ENCODE peak calls at places on chromosomes 13 and 19, in seven cellular contexts. W is GM23338, G is A549, D is HepG2, E is HCT116, B is GM12878, F is Panc1. R is an unnamed sample.

GRCh38 chr13:97119899-97120745 is 102.0 kb upstream of the MBNL2 start:
- DNase-seq in B (no peak), G (no peak), W (no peak), D (no peak), E (no peak), F (no peak), R (no peak)

GRCh38 chr19:1945899-1946298 is 4.9 kb downstream of the CSNK1G2 start:
- DNase-seq in D (peak), G (peak), E (no peak), F (no peak), W (peak), B (no peak), R (peak)

GRCh38 chr13:59914556-59914955 is 249.2 kb downstream of the DIAPH3 start:
- DNase-seq in D (no peak), G (peak), E (no peak), W (no peak), B (no peak), F (no peak), R (no peak)

GRCh38 chr13:94335786-94336357 is 143.6 kb downstream of the DCT start:
- DNase-seq in D (no peak), E (no peak), W (no peak), F (no peak), G (no peak), B (no peak), R (no peak)

GRCh38 chr13:66644855-66645460 is 585.2 kb downstream of the PCDH9 start:
- DNase-seq in D (no peak), B (no peak), E (no peak), F (no peak), W (no peak), G (no peak), R (no peak)

GRCh38 chr13:20703785-20704458 is 423 bp downstream of the IL17D start:
- DNase-seq in G (peak), E (peak), F (no peak), W (peak), D (peak), B (peak), R (peak)

GRCh38 chr13:33119886-33120543 is 103.8 kb downstream of the KL start:
- DNase-seq in W (no peak), G (peak), B (no peak), F (no peak), E (peak), D (no peak), R (no peak)

GRCh38 chr19:15417699-15418098 is 1.1 kb downstream of the AKAP8L start:
- DNase-seq in B (no peak), D (no peak), F (no peak), E (no peak), G (no peak), W (no peak), R (no peak)

GRCh38 chr13:90872491-90873025 is 474.9 kb upstream of the MIR17HG start:
- DNase-seq in D (no peak), E (no peak), G (no peak), W (peak), F (no peak), B (no peak), R (no peak)

GRCh38 chr13:23583491-23583890 is 13.3 kb downstream of the TNFRSF19 start:
- DNase-seq in G (no peak), W (no peak), D (no peak), E (no peak), F (no peak), B (no peak), R (no peak)

GRCh38 chr13:97242755-97243497 is 20.8 kb downstream of the MBNL2 start:
- DNase-seq in F (no peak), D (no peak), W (no peak), E (no peak), B (no peak), G (no peak), R (no peak)

GRCh38 chr19:52070496-52070895 is 21.9 kb upstream of the ZNF432 start:
- DNase-seq in E (no peak), W (no peak), B (no peak), F (no peak), D (no peak), G (no peak), R (no peak)

GRCh38 chr13:95660981-95661581 is 15.9 kb upstream of the DNAJC3 start:
- DNase-seq in F (no peak), W (peak), E (peak), G (peak), D (peak), B (no peak), R (no peak)

GRCh38 chr13:33271759-33272158 is 13.8 kb downstream of the STARD13 start:
- DNase-seq in D (no peak), W (no peak), F (no peak), G (no peak), E (no peak), B (no peak), R (no peak)

GRCh38 chr19:789473-790052 is 7.7 kb upstream of the PTBP1 start:
- DNase-seq in W (peak), D (peak), G (no peak), E (no peak), B (no peak), F (no peak), R (no peak)

GRCh38 chr13:101053694-101054093 is 362.6 kb downstream of the NALCN start:
- DNase-seq in W (no peak), G (no peak), B (no peak), E (no peak), F (no peak), D (no peak), R (no peak)

GRCh38 chr13:25881946-25882574 is 169.8 kb downstream of the SHISA2 start:
- DNase-seq in W (peak), G (no peak), D (no peak), E (no peak), B (no peak), F (no peak), R (no peak)

GRCh38 chr13:46492946-46493345 is 60.0 kb upstream of the LRCH1 start:
- DNase-seq in G (peak), B (no peak), E (peak), W (peak), F (no peak), D (peak), R (peak)

GRCh38 chr13:34358811-34359513 is 541.0 kb downstream of the RFC3 start:
- DNase-seq in D (no peak), E (no peak), W (no peak), F (no peak), G (peak), B (no peak), R (no peak)

GRCh38 chr19:52993342-52994178 is 20.2 kb upstream of the ERVV-1 start:
- DNase-seq in W (peak), F (peak), D (no peak), G (peak), B (no peak), E (peak), R (peak)

GRCh38 chr19:5086725-5087439 is 118.0 kb downstream of the KDM4B start:
- DNase-seq in G (peak), E (no peak), F (no peak), B (no peak), W (peak), D (no peak), R (no peak)

GRCh38 chr13:45049478-45049877 is 60.1 kb downstream of the GPALPP1 start:
- DNase-seq in D (no peak), W (no peak), B (no peak), G (no peak), F (no peak), E (no peak), R (no peak)

GRCh38 chr13:79782541-79783216 is 301.7 kb downstream of the NDFIP2 start:
- DNase-seq in F (no peak), W (peak), D (peak), E (no peak), G (no peak), B (no peak), R (no peak)

GRCh38 chr13:25468330-25469178 is 96.8 kb downstream of the ATP8A2 start:
- DNase-seq in B (no peak), W (peak), D (no peak), G (no peak), E (no peak), F (no peak), R (no peak)

GRCh38 chr19:12965017-12965811 is 4.2 kb upstream of the DAND5 start:
- DNase-seq in G (peak), D (peak), B (peak), F (peak), W (peak), E (peak), R (no peak)

GRCh38 chr19:10292206-10292788 is 2.5 kb downstream of the ICAM5 start:
- DNase-seq in E (peak), W (peak), B (no peak), F (no peak), G (peak), D (peak), R (no peak)

GRCh38 chr13:94280357-94280756 is 199.1 kb downstream of the DCT start:
- DNase-seq in F (no peak), W (no peak), B (no peak), G (peak), E (no peak), D (no peak), R (no peak)

GRCh38 chr19:42252365-42253244 is 2.3 kb downstream of the ERF start:
- DNase-seq in B (no peak), W (peak), D (no peak), G (peak), E (no peak), F (no peak), R (peak)

GRCh38 chr13:98396071-98396710 is 180.7 kb downstream of the STK24 start:
- DNase-seq in D (no peak), B (no peak), E (no peak), F (no peak), W (no peak), G (no peak), R (no peak)

GRCh38 chr13:113087923-113088690 is 17.5 kb upstream of the F7 start:
- DNase-seq in F (no peak), B (no peak), D (no peak), E (no peak), W (no peak), G (no peak), R (no peak)

GRCh38 chr13:110914293-110915056 is 394 bp downstream of the ANKRD10 start:
- DNase-seq in W (peak), B (no peak), G (peak), D (peak), F (no peak), E (no peak), R (peak)

GRCh38 chr13:110911880-110912279 is 3.0 kb downstream of the ANKRD10 start:
- DNase-seq in E (no peak), W (no peak), D (no peak), G (no peak), F (no peak), B (no peak), R (no peak)

GRCh38 chr13:110913911-110914292 is 967 bp downstream of the ANKRD10 start:
- DNase-seq in D (no peak), E (no peak), W (peak), B (no peak), G (no peak), F (no peak), R (no peak)

GRCh38 chr13:110913322-110913721 is 1.5 kb downstream of the ANKRD10 start:
- DNase-seq in B (no peak), D (peak), E (no peak), W (no peak), F (no peak), G (no peak), R (no peak)

GRCh38 chr13:110912651-110913051 is 2.2 kb downstream of the ANKRD10 start:
- DNase-seq in D (peak), F (no peak), G (peak), E (no peak), W (no peak), B (no peak), R (peak)
- H3K4me3 ChIP-seq in D (peak), F (peak), G (peak), E (peak), W (peak), B (peak), R (peak)

GRCh38 chr19:35287713-35288112 is 4.2 kb upstream of the MAG start:
- DNase-seq in F (no peak), E (no peak), W (no peak), G (no peak), B (no peak), D (no peak), R (no peak)

GRCh38 chr19:35281303-35281702 is 1.0 kb upstream of the HAMP start:
- DNase-seq in F (no peak), E (no peak), G (no peak), D (no peak), B (no peak), W (no peak), R (no peak)

GRCh38 chr19:35279985-35280821 is 2.1 kb upstream of the HAMP start:
- DNase-seq in G (no peak), E (no peak), W (no peak), F (no peak), D (peak), B (peak), R (no peak)

GRCh38 chr19:35288331-35288730 is 3.6 kb upstream of the MAG start:
- DNase-seq in G (no peak), D (no peak), W (no peak), F (no peak), B (no peak), E (no peak), R (no peak)

GRCh38 chr19:35284153-35285140 is 2.1 kb downstream of the HAMP start:
- DNase-seq in B (no peak), F (no peak), E (no peak), D (peak), G (no peak), W (peak), R (no peak)
- TF ChIP-seq REST in B (no peak), F (no peak), E (no peak), D (no peak), G (no peak), W (no peak), R (no peak)

GRCh38 chr19:39372941-39373340 is 18.0 kb downstream of the PAF1 start:
- DNase-seq in G (no peak), W (no peak), E (no peak), B (no peak), F (no peak), D (no peak), R (no peak)

GRCh38 chr19:39375929-39376328 is 15.0 kb downstream of the PAF1 start:
- DNase-seq in W (no peak), D (no peak), F (no peak), G (no peak), E (no peak), B (no peak), R (no peak)

GRCh38 chr19:39370735-39371134 is 20.2 kb downstream of the PAF1 start:
- DNase-seq in D (no peak), F (no peak), B (no peak), G (no peak), W (no peak), E (no peak), R (no peak)

GRCh38 chr19:39369200-39369599 is 21.7 kb downstream of the PAF1 start:
- DNase-seq in W (no peak), G (no peak), B (no peak), F (no peak), E (no peak), D (no peak), R (no peak)

GRCh38 chr19:39372047-39372802 is 18.7 kb downstream of the PAF1 start:
- DNase-seq in D (no peak), W (no peak), E (no peak), B (no peak), G (no peak), F (no peak), R (no peak)
- H3K4me3 ChIP-seq in D (no peak), W (no peak), E (no peak), B (no peak), G (no peak), F (no peak), R (no peak)

DNA sequence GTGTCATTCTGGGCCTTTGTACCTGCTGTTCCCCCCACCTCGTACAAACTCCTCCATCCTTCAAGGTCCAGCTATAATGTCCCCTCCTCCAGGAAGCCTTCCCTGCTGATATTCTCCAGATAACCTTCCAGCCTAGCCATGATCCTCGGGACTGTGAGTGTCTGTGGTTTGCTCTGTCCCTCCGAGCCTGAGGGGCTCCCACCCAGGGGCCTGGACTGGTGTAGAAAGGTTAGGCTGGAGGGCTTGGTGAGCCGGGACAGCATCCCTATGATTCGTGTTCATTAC is 2.9 kb upstream of the COMP start:
- DNase-seq in B (no peak), D (no peak), W (no peak), F (no peak), G (no peak), E (no peak), R (no peak)
- TF ChIP-seq REST in B (no peak), D (no peak), W (no peak), F (no peak), G (no peak), E (no peak), R (no peak)

GRCh38 chr19:7705387-7706187 is 3.7 kb upstream of the FCER2 start:
- DNase-seq in W (no peak), G (no peak), D (no peak), E (no peak), F (no peak), B (peak), R (peak)
- H3K4me3 ChIP-seq in W (no peak), G (no peak), D (no peak), E (no peak), F (no peak), B (peak), R (no peak)